ENCODE peak calls at places on chromosome 20, in five cellular contexts. One of them, this sample, is unnamed.

GRCh38 chr20:58661298-58662141 is 10.4 kb downstream of the STX16 start:
- DNase-seq in K562: no peak
- DNase-seq in breast epithelium: no peak
- DNase-seq in heart left ventricle: no peak
- DNase-seq in Peyer's patch: peak; percentile 20
- DNase-seq in this sample: no peak

GRCh38 chr20:7207186-7207585 is 439.7 kb downstream of the BMP2 start:
- DNase-seq in K562: no peak
- DNase-seq in breast epithelium: no peak
- DNase-seq in heart left ventricle: no peak
- DNase-seq in Peyer's patch: no peak
- DNase-seq in this sample: no peak

GRCh38 chr20:64131406-64131805 is 24.0 kb upstream of the NPBWR2 start:
- DNase-seq in K562: no peak
- DNase-seq in breast epithelium: no peak
- DNase-seq in heart left ventricle: no peak
- DNase-seq in Peyer's patch: no peak
- DNase-seq in this sample: no peak

GRCh38 chr20:22333885-22334545 is 250.4 kb downstream of the FOXA2 start:
- DNase-seq in K562: peak; percentile 73
- DNase-seq in breast epithelium: no peak
- DNase-seq in heart left ventricle: peak; percentile 36
- DNase-seq in Peyer's patch: peak; percentile 24
- DNase-seq in this sample: no peak

GRCh38 chr20:63854766-63855362 is 6.4 kb upstream of the ABHD16B start:
- DNase-seq in K562: no peak
- DNase-seq in breast epithelium: no peak
- DNase-seq in heart left ventricle: peak; percentile 81
- DNase-seq in Peyer's patch: no peak
- DNase-seq in this sample: no peak

GRCh38 chr20:5316188-5317158 is at the start of gene PROKR2:
- DNase-seq in K562: no peak
- DNase-seq in breast epithelium: no peak
- DNase-seq in heart left ventricle: no peak
- DNase-seq in Peyer's patch: no peak
- DNase-seq in this sample: no peak

GRCh38 chr20:35734374-35734773 is 7.7 kb downstream of the RBM39 start:
- DNase-seq in K562: no peak
- DNase-seq in breast epithelium: no peak
- DNase-seq in heart left ventricle: no peak
- DNase-seq in Peyer's patch: no peak
- DNase-seq in this sample: no peak

GRCh38 chr20:64102647-64103354 is 4.6 kb downstream of the NPBWR2 start:
- DNase-seq in K562: no peak
- DNase-seq in breast epithelium: no peak
- DNase-seq in heart left ventricle: peak; percentile 26
- DNase-seq in Peyer's patch: no peak
- DNase-seq in this sample: no peak

GRCh38 chr20:5549200-5549599 is 201.0 kb upstream of the SHLD1 start:
- DNase-seq in K562: peak; percentile 48
- DNase-seq in breast epithelium: no peak
- DNase-seq in heart left ventricle: no peak
- DNase-seq in Peyer's patch: no peak
- DNase-seq in this sample: no peak

GRCh38 chr20:45993197-45993951 is 15.3 kb upstream of the MMP9 start:
- DNase-seq in K562: no peak
- DNase-seq in breast epithelium: no peak
- DNase-seq in heart left ventricle: no peak
- DNase-seq in Peyer's patch: no peak
- DNase-seq in this sample: no peak

GRCh38 chr20:61828891-61829290 is 236.8 kb downstream of the TAF4 start:
- DNase-seq in K562: no peak
- DNase-seq in breast epithelium: no peak
- DNase-seq in heart left ventricle: peak; percentile 16
- DNase-seq in Peyer's patch: no peak
- DNase-seq in this sample: no peak

GRCh38 chr20:64006490-64006889 is 25.6 kb downstream of the PRPF6 start:
- DNase-seq in K562: no peak
- DNase-seq in breast epithelium: no peak
- DNase-seq in heart left ventricle: no peak
- DNase-seq in Peyer's patch: no peak
- DNase-seq in this sample: no peak

GRCh38 chr20:21397341-21398108 is at the start of gene NKX2-4:
- DNase-seq in K562: no peak
- DNase-seq in breast epithelium: no peak
- DNase-seq in heart left ventricle: no peak
- DNase-seq in Peyer's patch: no peak
- DNase-seq in this sample: no peak

GRCh38 chr20:18191336-18191735 is 53.7 kb downstream of the KAT14 start:
- DNase-seq in K562: no peak
- DNase-seq in breast epithelium: no peak
- DNase-seq in heart left ventricle: no peak
- DNase-seq in Peyer's patch: no peak
- DNase-seq in this sample: no peak

GRCh38 chr20:61442075-61442670 is 190.1 kb downstream of the CDH4 start:
- DNase-seq in K562: no peak
- DNase-seq in breast epithelium: no peak
- DNase-seq in heart left ventricle: no peak
- DNase-seq in Peyer's patch: no peak
- DNase-seq in this sample: no peak

GRCh38 chr20:15075586-15075985 is 738.2 kb upstream of the FLRT3 start:
- DNase-seq in K562: no peak
- DNase-seq in breast epithelium: no peak
- DNase-seq in heart left ventricle: no peak
- DNase-seq in Peyer's patch: no peak
- DNase-seq in this sample: no peak

GRCh38 chr20:16729080-16729479 is 746 bp upstream of the SNRPB2 start:
- DNase-seq in K562: no peak
- DNase-seq in breast epithelium: no peak
- DNase-seq in heart left ventricle: no peak
- DNase-seq in Peyer's patch: no peak
- DNase-seq in this sample: no peak

GRCh38 chr20:16732506-16733152 is 2.8 kb downstream of the SNRPB2 start:
- DNase-seq in K562: no peak
- DNase-seq in breast epithelium: no peak
- DNase-seq in heart left ventricle: no peak
- DNase-seq in Peyer's patch: no peak
- DNase-seq in this sample: no peak

GRCh38 chr20:16729565-16730460 is at the start of gene SNRPB2:
- DNase-seq in K562: peak; percentile 85
- DNase-seq in breast epithelium: peak; percentile 92
- DNase-seq in heart left ventricle: peak; percentile 96
- DNase-seq in Peyer's patch: peak; percentile 90
- DNase-seq in this sample: peak; percentile 76
- TF ChIP-seq POLR2A in K562: peak; percentile 89
- TF ChIP-seq POLR2A in breast epithelium: peak; percentile 33
- TF ChIP-seq POLR2A in heart left ventricle: no peak
- TF ChIP-seq POLR2A in Peyer's patch: peak; percentile 52
- TF ChIP-seq POLR2A in this sample: no peak

GRCh38 chr20:19981091-19981490 is 36.1 kb upstream of the NAA20 start:
- DNase-seq in K562: no peak
- DNase-seq in breast epithelium: no peak
- DNase-seq in heart left ventricle: no peak
- DNase-seq in Peyer's patch: no peak
- DNase-seq in this sample: no peak

GRCh38 chr20:19976595-19977372 is 40.4 kb upstream of the NAA20 start:
- DNase-seq in K562: no peak
- DNase-seq in breast epithelium: no peak
- DNase-seq in heart left ventricle: peak; percentile 79
- DNase-seq in Peyer's patch: no peak
- DNase-seq in this sample: no peak

GRCh38 chr20:19975901-19976300 is 41.3 kb upstream of the NAA20 start:
- DNase-seq in K562: no peak
- DNase-seq in breast epithelium: no peak
- DNase-seq in heart left ventricle: peak; percentile 52
- DNase-seq in Peyer's patch: no peak
- DNase-seq in this sample: no peak

GRCh38 chr20:19977373-19977770 is 39.8 kb upstream of the NAA20 start:
- DNase-seq in K562: no peak
- DNase-seq in breast epithelium: no peak
- DNase-seq in heart left ventricle: no peak
- DNase-seq in Peyer's patch: no peak
- DNase-seq in this sample: no peak

DNA sequence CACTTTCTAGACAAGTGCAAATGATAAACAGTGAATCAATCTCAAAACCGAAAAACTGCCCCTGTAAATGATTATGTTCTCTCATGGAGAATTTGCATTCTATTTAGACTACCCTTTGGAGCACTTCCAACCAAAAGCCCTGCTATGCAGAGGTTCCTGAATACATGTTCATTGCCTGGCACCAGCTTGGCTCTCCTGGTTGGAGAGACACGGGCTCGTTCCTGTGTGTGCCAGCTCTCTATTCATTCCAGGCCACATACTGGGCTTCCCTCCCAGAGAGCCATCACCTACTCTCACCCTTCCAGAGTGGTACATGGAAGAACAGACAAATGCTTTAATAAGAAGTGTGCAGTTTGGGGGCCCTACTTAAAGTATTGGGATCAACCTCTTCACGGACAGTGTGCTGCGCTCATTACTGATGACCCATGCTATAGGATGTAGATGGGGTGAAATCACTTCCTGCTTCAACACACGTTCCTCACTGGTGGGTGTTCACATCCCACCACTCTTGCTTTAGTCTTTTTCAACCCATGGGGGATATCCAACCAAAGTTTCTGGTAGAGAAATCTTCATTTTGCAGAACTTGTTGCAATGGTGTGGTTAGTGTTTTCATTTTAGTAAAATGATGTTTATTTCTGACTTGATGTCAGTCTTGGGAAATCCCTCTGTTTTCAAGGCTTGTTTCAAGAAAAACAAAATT is 38.5 kb upstream of the NAA20 start:
- DNase-seq in K562: no peak
- DNase-seq in breast epithelium: no peak
- DNase-seq in heart left ventricle: peak; percentile 81
- DNase-seq in Peyer's patch: no peak
- DNase-seq in this sample: no peak
- H3K4me3 ChIP-seq in K562: no peak overlapping the region
- H3K4me3 ChIP-seq in breast epithelium: peak overlapping the region; percentile 64
- H3K4me3 ChIP-seq in heart left ventricle: no peak overlapping the region
- H3K4me3 ChIP-seq in Peyer's patch: no peak overlapping the region
- H3K4me3 ChIP-seq in this sample: peak overlapping the region; percentile 77

GRCh38 chr20:32861446-32861845 is 2.7 kb downstream of the EFCAB8 start:
- DNase-seq in K562: no peak
- DNase-seq in breast epithelium: no peak
- DNase-seq in heart left ventricle: no peak
- DNase-seq in Peyer's patch: no peak
- DNase-seq in this sample: no peak

GRCh38 chr20:32859961-32860360 is 1.2 kb downstream of the EFCAB8 start:
- DNase-seq in K562: no peak
- DNase-seq in breast epithelium: no peak
- DNase-seq in heart left ventricle: no peak
- DNase-seq in Peyer's patch: no peak
- DNase-seq in this sample: no peak

GRCh38 chr20:32858873-32859372 is at the start of gene EFCAB8:
- DNase-seq in K562: peak; percentile 45
- DNase-seq in breast epithelium: no peak
- DNase-seq in heart left ventricle: no peak
- DNase-seq in Peyer's patch: no peak
- DNase-seq in this sample: no peak

GRCh38 chr20:32855387-32855786 is 3.3 kb upstream of the EFCAB8 start:
- DNase-seq in K562: no peak
- DNase-seq in breast epithelium: no peak
- DNase-seq in heart left ventricle: no peak
- DNase-seq in Peyer's patch: no peak
- DNase-seq in this sample: no peak

DNA sequence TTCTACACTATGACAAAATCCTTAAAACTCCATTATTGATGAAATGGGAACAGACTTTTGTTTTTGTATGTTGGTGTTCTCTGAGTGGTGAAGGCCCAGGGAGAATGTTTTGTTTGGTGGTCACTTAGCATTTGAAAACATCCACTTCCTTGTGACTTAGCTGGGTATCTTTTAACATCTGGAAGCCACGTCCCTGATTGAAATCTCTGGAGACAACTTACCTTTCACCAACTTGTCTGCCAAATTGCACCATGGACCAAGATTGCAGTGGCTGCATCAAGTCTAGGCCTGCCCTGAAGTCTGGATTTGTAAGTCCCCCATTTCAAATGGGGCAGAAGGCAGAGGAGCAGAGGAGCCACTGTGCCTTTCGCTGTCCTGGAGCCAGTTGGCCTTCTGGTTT is 534 bp upstream of the EFCAB8 start:
- DNase-seq in K562: no peak
- DNase-seq in breast epithelium: no peak
- DNase-seq in heart left ventricle: no peak
- DNase-seq in Peyer's patch: no peak
- DNase-seq in this sample: no peak
- H3K27ac ChIP-seq in K562: no peak overlapping the region
- H3K27ac ChIP-seq in breast epithelium: no peak overlapping the region
- H3K27ac ChIP-seq in heart left ventricle: no peak overlapping the region
- H3K27ac ChIP-seq in Peyer's patch: no peak overlapping the region
- H3K27ac ChIP-seq in this sample: no peak overlapping the region

DNA sequence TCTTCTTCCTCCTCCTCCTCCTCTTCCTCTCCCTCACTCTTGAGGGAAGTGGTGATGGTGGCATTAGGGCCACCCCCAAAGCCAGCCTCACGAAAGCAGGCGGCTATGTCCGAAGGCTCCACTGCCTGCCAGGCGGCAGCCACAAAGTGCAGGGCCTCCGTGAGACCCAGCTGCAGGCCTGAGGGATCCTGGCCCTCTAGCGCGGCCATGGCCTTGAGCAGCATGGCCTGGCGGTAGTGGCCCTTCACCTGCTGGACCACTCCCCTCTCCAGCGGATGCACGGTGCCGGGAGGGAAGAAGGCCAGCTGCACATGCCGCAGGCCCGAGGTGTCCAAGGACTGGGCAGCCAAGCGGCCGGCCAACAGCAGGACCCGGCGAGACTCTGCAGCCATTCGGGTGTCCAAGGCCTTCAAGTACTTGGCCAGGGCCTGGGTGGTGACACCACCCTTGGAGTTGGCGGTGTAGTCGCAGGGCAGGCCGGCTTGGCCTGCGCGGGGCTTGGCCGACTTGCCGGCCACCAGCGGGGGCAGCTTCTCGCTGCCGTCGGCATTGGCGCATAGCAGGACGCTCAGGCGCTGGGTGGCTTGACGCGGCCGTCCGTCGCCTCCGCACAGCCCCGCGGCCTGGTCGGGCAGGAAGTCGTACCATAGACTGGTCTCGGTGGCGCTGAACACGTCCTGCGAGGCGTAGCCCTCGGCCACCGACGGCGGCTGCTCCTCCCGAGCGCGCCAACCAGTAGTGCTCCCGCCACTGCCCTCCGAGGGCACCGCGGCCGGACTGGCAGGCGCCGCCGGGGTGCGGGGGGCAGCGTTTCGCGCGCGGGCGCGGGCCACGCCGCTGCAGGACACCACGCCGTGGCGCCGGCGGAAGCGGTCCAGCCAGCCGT is 1.1 kb downstream of the CENPB start:
- DNase-seq in K562: no peak
- DNase-seq in breast epithelium: no peak
- DNase-seq in heart left ventricle: no peak
- DNase-seq in Peyer's patch: no peak
- DNase-seq in this sample: no peak
- TF ChIP-seq POLR2A in K562: no peak
- TF ChIP-seq POLR2A in breast epithelium: no peak
- TF ChIP-seq POLR2A in heart left ventricle: no peak
- TF ChIP-seq POLR2A in Peyer's patch: no peak
- TF ChIP-seq POLR2A in this sample: no peak